ENCODE peak calls at places on chromosomes 7 and 10, in eight cellular contexts. One of them, this sample, is unnamed.

GRCh38 chr7:35280854-35281253 is 27.0 kb upstream of the TBX20 start:
- DNase-seq in CD14-positive monocyte: no peak
- DNase-seq in OCI-LY7: no peak
- DNase-seq in A549: no peak
- DNase-seq in GM20000: no peak
- DNase-seq in astrocyte of the cerebellum: no peak
- DNase-seq in HFF-Myc: no peak
- DNase-seq in spleen: no peak
- DNase-seq in this sample: no peak

GRCh38 chr7:33916357-33917081 is 11.2 kb downstream of the BMPER start:
- DNase-seq in CD14-positive monocyte: no peak
- DNase-seq in OCI-LY7: no peak
- DNase-seq in A549: no peak
- DNase-seq in GM20000: no peak
- DNase-seq in astrocyte of the cerebellum: no peak
- DNase-seq in HFF-Myc: no peak
- DNase-seq in spleen: no peak
- DNase-seq in this sample: no peak

GRCh38 chr10:122139627-122140151 is 131.4 kb upstream of the BTBD16 start:
- DNase-seq in CD14-positive monocyte: no peak
- DNase-seq in OCI-LY7: no peak
- DNase-seq in A549: no peak
- DNase-seq in GM20000: no peak
- DNase-seq in astrocyte of the cerebellum: no peak
- DNase-seq in HFF-Myc: no peak
- DNase-seq in spleen: no peak
- DNase-seq in this sample: no peak

GRCh38 chr7:17988136-17988535 is 39.5 kb downstream of the PRPS1L1 start:
- DNase-seq in CD14-positive monocyte: no peak
- DNase-seq in OCI-LY7: no peak
- DNase-seq in A549: no peak
- DNase-seq in GM20000: no peak
- DNase-seq in astrocyte of the cerebellum: no peak
- DNase-seq in HFF-Myc: no peak
- DNase-seq in spleen: no peak
- DNase-seq in this sample: no peak

GRCh38 chr7:103993551-103993950 is 4.1 kb upstream of the RELN start:
- DNase-seq in CD14-positive monocyte: no peak
- DNase-seq in OCI-LY7: no peak
- DNase-seq in A549: no peak
- DNase-seq in GM20000: no peak
- DNase-seq in astrocyte of the cerebellum: no peak
- DNase-seq in HFF-Myc: no peak
- DNase-seq in spleen: no peak
- DNase-seq in this sample: no peak

GRCh38 chr10:29636178-29636577 is 1.4 kb upstream of the SVIL start:
- DNase-seq in CD14-positive monocyte: no peak
- DNase-seq in OCI-LY7: no peak
- DNase-seq in A549: peak; percentile 67
- DNase-seq in GM20000: no peak
- DNase-seq in astrocyte of the cerebellum: no peak
- DNase-seq in HFF-Myc: peak; percentile 54
- DNase-seq in spleen: no peak
- DNase-seq in this sample: no peak

GRCh38 chr7:139180700-139181311 is 50.2 kb upstream of the UBN2 start:
- DNase-seq in CD14-positive monocyte: no peak
- DNase-seq in OCI-LY7: no peak
- DNase-seq in A549: no peak
- DNase-seq in GM20000: no peak
- DNase-seq in astrocyte of the cerebellum: no peak
- DNase-seq in HFF-Myc: no peak
- DNase-seq in spleen: no peak
- DNase-seq in this sample: no peak

GRCh38 chr10:116849271-116850057 is at the start of gene ENO4:
- DNase-seq in CD14-positive monocyte: no peak
- DNase-seq in OCI-LY7: no peak
- DNase-seq in A549: peak; percentile 89
- DNase-seq in GM20000: peak; percentile 55
- DNase-seq in astrocyte of the cerebellum: peak; percentile 78
- DNase-seq in HFF-Myc: peak; percentile 43
- DNase-seq in spleen: peak; percentile 87
- DNase-seq in this sample: no peak

GRCh38 chr10:43585046-43585445 is 10.6 kb upstream of the ZNF239 start:
- DNase-seq in CD14-positive monocyte: no peak
- DNase-seq in OCI-LY7: no peak
- DNase-seq in A549: no peak
- DNase-seq in GM20000: no peak
- DNase-seq in astrocyte of the cerebellum: no peak
- DNase-seq in HFF-Myc: no peak
- DNase-seq in spleen: no peak
- DNase-seq in this sample: no peak

GRCh38 chr7:41640487-41640886 is 62.4 kb downstream of the INHBA start:
- DNase-seq in CD14-positive monocyte: no peak
- DNase-seq in OCI-LY7: no peak
- DNase-seq in A549: no peak
- DNase-seq in GM20000: no peak
- DNase-seq in astrocyte of the cerebellum: no peak
- DNase-seq in HFF-Myc: no peak
- DNase-seq in spleen: no peak
- DNase-seq in this sample: no peak

GRCh38 chr10:101011517-101012423 is 12.2 kb downstream of the LZTS2 start:
- DNase-seq in CD14-positive monocyte: no peak
- DNase-seq in OCI-LY7: no peak
- DNase-seq in A549: peak; percentile 62
- DNase-seq in GM20000: no peak
- DNase-seq in astrocyte of the cerebellum: no peak
- DNase-seq in HFF-Myc: no peak
- DNase-seq in spleen: peak; percentile 74
- DNase-seq in this sample: peak; percentile 88

GRCh38 chr10:11113156-11113555 is 95.5 kb downstream of the CELF2 start:
- DNase-seq in CD14-positive monocyte: no peak
- DNase-seq in OCI-LY7: peak; percentile 38
- DNase-seq in A549: no peak
- DNase-seq in GM20000: peak; percentile 49
- DNase-seq in astrocyte of the cerebellum: no peak
- DNase-seq in HFF-Myc: no peak
- DNase-seq in spleen: no peak
- DNase-seq in this sample: no peak

GRCh38 chr10:91617073-91617580 is 15.7 kb downstream of the PPP1R3C start:
- DNase-seq in CD14-positive monocyte: no peak
- DNase-seq in OCI-LY7: no peak
- DNase-seq in A549: peak; percentile 45
- DNase-seq in GM20000: no peak
- DNase-seq in astrocyte of the cerebellum: no peak
- DNase-seq in HFF-Myc: no peak
- DNase-seq in spleen: no peak
- DNase-seq in this sample: no peak

GRCh38 chr7:47183896-47184629 is 397.8 kb downstream of the TNS3 start:
- DNase-seq in CD14-positive monocyte: no peak
- DNase-seq in OCI-LY7: peak; percentile 67
- DNase-seq in A549: no peak
- DNase-seq in GM20000: no peak
- DNase-seq in astrocyte of the cerebellum: no peak
- DNase-seq in HFF-Myc: no peak
- DNase-seq in spleen: no peak
- DNase-seq in this sample: no peak

GRCh38 chr7:70266186-70266585 is 667.9 kb downstream of the AUTS2 start:
- DNase-seq in CD14-positive monocyte: no peak
- DNase-seq in OCI-LY7: no peak
- DNase-seq in A549: no peak
- DNase-seq in GM20000: no peak
- DNase-seq in astrocyte of the cerebellum: no peak
- DNase-seq in HFF-Myc: no peak
- DNase-seq in spleen: no peak
- DNase-seq in this sample: no peak

GRCh38 chr7:11817111-11817710 is 14.8 kb downstream of the THSD7A start:
- DNase-seq in CD14-positive monocyte: no peak
- DNase-seq in OCI-LY7: no peak
- DNase-seq in A549: no peak
- DNase-seq in GM20000: no peak
- DNase-seq in astrocyte of the cerebellum: no peak
- DNase-seq in HFF-Myc: no peak
- DNase-seq in spleen: no peak
- DNase-seq in this sample: no peak

GRCh38 chr7:128032605-128033235 is 1.5 kb upstream of the LRRC4 start:
- DNase-seq in CD14-positive monocyte: no peak
- DNase-seq in OCI-LY7: no peak
- DNase-seq in A549: no peak
- DNase-seq in GM20000: peak; percentile 56
- DNase-seq in astrocyte of the cerebellum: no peak
- DNase-seq in HFF-Myc: no peak
- DNase-seq in spleen: peak; percentile 89
- DNase-seq in this sample: no peak

GRCh38 chr7:80066646-80067045 is 68.0 kb upstream of the GNAI1 start:
- DNase-seq in CD14-positive monocyte: no peak
- DNase-seq in OCI-LY7: no peak
- DNase-seq in A549: no peak
- DNase-seq in GM20000: no peak
- DNase-seq in astrocyte of the cerebellum: no peak
- DNase-seq in HFF-Myc: no peak
- DNase-seq in spleen: no peak
- DNase-seq in this sample: no peak

GRCh38 chr10:58582045-58582444 is 69.4 kb downstream of the BICC1 start:
- DNase-seq in CD14-positive monocyte: no peak
- DNase-seq in OCI-LY7: no peak
- DNase-seq in A549: no peak
- DNase-seq in GM20000: no peak
- DNase-seq in astrocyte of the cerebellum: no peak
- DNase-seq in HFF-Myc: no peak
- DNase-seq in spleen: no peak
- DNase-seq in this sample: no peak

GRCh38 chr10:112778579-112778978 is 171.5 kb upstream of the TCF7L2 start:
- DNase-seq in CD14-positive monocyte: no peak
- DNase-seq in OCI-LY7: no peak
- DNase-seq in A549: no peak
- DNase-seq in GM20000: no peak
- DNase-seq in astrocyte of the cerebellum: no peak
- DNase-seq in HFF-Myc: no peak
- DNase-seq in spleen: no peak
- DNase-seq in this sample: no peak

GRCh38 chr10:133170092-133170491 is 10.1 kb downstream of the KNDC1 start:
- DNase-seq in CD14-positive monocyte: peak; percentile 17
- DNase-seq in OCI-LY7: no peak
- DNase-seq in A549: no peak
- DNase-seq in GM20000: no peak
- DNase-seq in astrocyte of the cerebellum: no peak
- DNase-seq in HFF-Myc: no peak
- DNase-seq in spleen: no peak
- DNase-seq in this sample: no peak

GRCh38 chr7:7628476-7628875 is 12.1 kb upstream of the UMAD1 start:
- DNase-seq in CD14-positive monocyte: no peak
- DNase-seq in OCI-LY7: no peak
- DNase-seq in A549: no peak
- DNase-seq in GM20000: no peak
- DNase-seq in astrocyte of the cerebellum: no peak
- DNase-seq in HFF-Myc: no peak
- DNase-seq in spleen: no peak
- DNase-seq in this sample: no peak

GRCh38 chr10:111344804-111345203 is 268.0 kb downstream of the ADRA2A start:
- DNase-seq in CD14-positive monocyte: no peak
- DNase-seq in OCI-LY7: peak; percentile 18
- DNase-seq in A549: peak; percentile 12
- DNase-seq in GM20000: no peak
- DNase-seq in astrocyte of the cerebellum: no peak
- DNase-seq in HFF-Myc: no peak
- DNase-seq in spleen: no peak
- DNase-seq in this sample: no peak

GRCh38 chr10:103542764-103543616 is 49.5 kb downstream of the NEURL1 start:
- DNase-seq in CD14-positive monocyte: no peak
- DNase-seq in OCI-LY7: peak; percentile 76
- DNase-seq in A549: peak; percentile 48
- DNase-seq in GM20000: peak; percentile 59
- DNase-seq in astrocyte of the cerebellum: no peak
- DNase-seq in HFF-Myc: no peak
- DNase-seq in spleen: peak; percentile 64
- DNase-seq in this sample: no peak

GRCh38 chr7:75555736-75556135 is 63.6 kb downstream of the SPDYE5 start:
- DNase-seq in CD14-positive monocyte: no peak
- DNase-seq in OCI-LY7: no peak
- DNase-seq in A549: no peak
- DNase-seq in GM20000: no peak
- DNase-seq in astrocyte of the cerebellum: no peak
- DNase-seq in HFF-Myc: no peak
- DNase-seq in spleen: no peak
- DNase-seq in this sample: no peak

GRCh38 chr7:157528785-157529341 is 192.1 kb downstream of the DNAJB6 start:
- DNase-seq in CD14-positive monocyte: peak; percentile 39
- DNase-seq in OCI-LY7: no peak
- DNase-seq in A549: no peak
- DNase-seq in GM20000: no peak
- DNase-seq in astrocyte of the cerebellum: no peak
- DNase-seq in HFF-Myc: no peak
- DNase-seq in spleen: peak; percentile 63
- DNase-seq in this sample: peak; percentile 60

GRCh38 chr10:44765299-44765698 is 145.8 kb upstream of the TMEM72 start:
- DNase-seq in CD14-positive monocyte: no peak
- DNase-seq in OCI-LY7: no peak
- DNase-seq in A549: no peak
- DNase-seq in GM20000: no peak
- DNase-seq in astrocyte of the cerebellum: no peak
- DNase-seq in HFF-Myc: no peak
- DNase-seq in spleen: no peak
- DNase-seq in this sample: no peak

GRCh38 chr10:76040107-76040829 is 608.8 kb downstream of the LRMDA start:
- DNase-seq in CD14-positive monocyte: no peak
- DNase-seq in OCI-LY7: no peak
- DNase-seq in A549: no peak
- DNase-seq in GM20000: no peak
- DNase-seq in astrocyte of the cerebellum: no peak
- DNase-seq in HFF-Myc: no peak
- DNase-seq in spleen: no peak
- DNase-seq in this sample: no peak
- TF ChIP-seq CTCF in CD14-positive monocyte: no peak
- TF ChIP-seq CTCF in OCI-LY7: no peak
- TF ChIP-seq CTCF in A549: no peak
- TF ChIP-seq CTCF in GM20000: no peak
- TF ChIP-seq CTCF in astrocyte of the cerebellum: no peak
- TF ChIP-seq CTCF in HFF-Myc: peak; percentile 7
- TF ChIP-seq CTCF in spleen: no peak
- TF ChIP-seq CTCF in this sample: peak; percentile 47

GRCh38 chr7:77991656-77992055 is 193.1 kb downstream of the PHTF2 start:
- DNase-seq in CD14-positive monocyte: no peak
- DNase-seq in OCI-LY7: no peak
- DNase-seq in A549: no peak
- DNase-seq in GM20000: no peak
- DNase-seq in astrocyte of the cerebellum: no peak
- DNase-seq in HFF-Myc: no peak
- DNase-seq in spleen: no peak
- DNase-seq in this sample: no peak
- TF ChIP-seq CTCF in CD14-positive monocyte: no peak
- TF ChIP-seq CTCF in OCI-LY7: no peak
- TF ChIP-seq CTCF in A549: no peak
- TF ChIP-seq CTCF in GM20000: no peak
- TF ChIP-seq CTCF in astrocyte of the cerebellum: no peak
- TF ChIP-seq CTCF in HFF-Myc: no peak
- TF ChIP-seq CTCF in spleen: no peak
- TF ChIP-seq CTCF in this sample: no peak

GRCh38 chr10:118838364-118838763 is 83.6 kb upstream of the CACUL1 start:
- DNase-seq in CD14-positive monocyte: no peak
- DNase-seq in OCI-LY7: no peak
- DNase-seq in A549: no peak
- DNase-seq in GM20000: no peak
- DNase-seq in astrocyte of the cerebellum: no peak
- DNase-seq in HFF-Myc: no peak
- DNase-seq in spleen: no peak
- DNase-seq in this sample: no peak
- TF ChIP-seq CTCF in CD14-positive monocyte: no peak
- TF ChIP-seq CTCF in OCI-LY7: no peak
- TF ChIP-seq CTCF in A549: no peak
- TF ChIP-seq CTCF in GM20000: no peak
- TF ChIP-seq CTCF in astrocyte of the cerebellum: no peak
- TF ChIP-seq CTCF in HFF-Myc: no peak
- TF ChIP-seq CTCF in spleen: no peak
- TF ChIP-seq CTCF in this sample: no peak

GRCh38 chr7:132930881-132931280 is 151.0 kb downstream of the CHCHD3 start:
- DNase-seq in CD14-positive monocyte: no peak
- DNase-seq in OCI-LY7: peak; percentile 34
- DNase-seq in A549: peak; percentile 31
- DNase-seq in GM20000: no peak
- DNase-seq in astrocyte of the cerebellum: no peak
- DNase-seq in HFF-Myc: no peak
- DNase-seq in spleen: no peak
- DNase-seq in this sample: no peak
- TF ChIP-seq CTCF in CD14-positive monocyte: no peak
- TF ChIP-seq CTCF in OCI-LY7: peak; percentile 73
- TF ChIP-seq CTCF in A549: peak; percentile 29
- TF ChIP-seq CTCF in GM20000: no peak
- TF ChIP-seq CTCF in astrocyte of the cerebellum: peak; percentile 36
- TF ChIP-seq CTCF in HFF-Myc: peak; percentile 18
- TF ChIP-seq CTCF in spleen: no peak
- TF ChIP-seq CTCF in this sample: peak; percentile 70

This sample was measured in chondrocyte.